ENCODE peak calls at places on chromosomes 12 and 14, in four cellular contexts. J is IMR-90, Q is stomach, A is lower leg skin. S is an unnamed sample.

GRCh38 chr12:29043069-29043468 is 106.0 kb upstream of the FAR2 start:
- DNase-seq in Q (no peak), J (peak), A (no peak), S (no peak)

GRCh38 chr14:29317423-29317822 is 550.8 kb downstream of the FOXG1 start:
- DNase-seq in Q (no peak), J (no peak), A (no peak), S (no peak)

GRCh38 chr12:17459214-17459613 is 630.8 kb downstream of the RERGL start:
- DNase-seq in J (no peak), Q (no peak), A (no peak), S (no peak)

GRCh38 chr14:105076296-105076804 is 11.1 kb upstream of the GPR132 start:
- DNase-seq in J (no peak), A (no peak), Q (no peak), S (no peak)

GRCh38 chr14:52840916-52841315 is 49.5 kb upstream of the GNPNAT1 start:
- DNase-seq in A (peak), J (peak), Q (no peak), S (no peak)

GRCh38 chr12:99619389-99620158 is 28.0 kb upstream of the GARIN6 start:
- DNase-seq in J (peak), A (no peak), Q (no peak), S (peak)

GRCh38 chr12:118015944-118016343 is 559 bp upstream of the RFC5 start:
- DNase-seq in A (no peak), Q (no peak), J (no peak), S (no peak)

GRCh38 chr14:70924521-70924920 is 17.3 kb downstream of the PCNX1 start:
- DNase-seq in A (no peak), J (no peak), Q (no peak), S (no peak)

GRCh38 chr12:100391856-100392255 is 35.0 kb downstream of the SLC17A8 start:
- DNase-seq in Q (peak), A (no peak), J (no peak), S (peak)

GRCh38 chr14:103533137-103533998 is 4.4 kb downstream of the TRMT61A start:
- DNase-seq in J (no peak), A (no peak), Q (no peak), S (no peak)

GRCh38 chr12:132210223-132211055 is 66.2 kb downstream of the NOC4L start:
- DNase-seq in Q (no peak), J (no peak), A (no peak), S (no peak)

GRCh38 chr12:124588689-124589318 is 21.4 kb upstream of the NCOR2 start:
- DNase-seq in J (peak), A (peak), Q (no peak), S (no peak)

GRCh38 chr12:68497112-68497511 is 113.6 kb upstream of the RAP1B start:
- DNase-seq in Q (no peak), A (no peak), J (no peak), S (no peak)

GRCh38 chr12:124853781-124854636 is 9.7 kb downstream of the SCARB1 start:
- DNase-seq in J (no peak), Q (no peak), A (no peak), S (no peak)

GRCh38 chr14:91892918-91893527 is 25.7 kb upstream of the TC2N start:
- DNase-seq in A (no peak), J (no peak), Q (no peak), S (peak)

GRCh38 chr14:52241102-52241793 is 26.2 kb upstream of the PTGDR start:
- DNase-seq in A (no peak), Q (no peak), J (peak), S (no peak)

GRCh38 chr12:75526655-75527511 is 15.5 kb upstream of the KRR1 start:
- DNase-seq in Q (no peak), A (no peak), J (peak), S (peak)

GRCh38 chr12:52903855-52904508 is 894 bp downstream of the KRT8 start:
- DNase-seq in J (no peak), Q (peak), A (no peak), S (no peak)

GRCh38 chr12:54749191-54749818 is 101.1 kb upstream of the DCD start:
- DNase-seq in A (no peak), Q (no peak), J (peak), S (peak)

GRCh38 chr14:39203659-39204606 is 28.9 kb downstream of the PNN start:
- DNase-seq in Q (peak), A (no peak), J (no peak), S (peak)

GRCh38 chr12:2306686-2307249 is 254.0 kb downstream of the CACNA1C start:
- DNase-seq in Q (no peak), A (no peak), J (no peak), S (no peak)

GRCh38 chr14:73026243-73026844 is 562 bp downstream of the ZFYVE1 start:
- DNase-seq in J (no peak), A (no peak), Q (no peak), S (peak)

GRCh38 chr12:121033625-121034349 is 5.3 kb downstream of the OASL start:
- DNase-seq in A (no peak), J (no peak), Q (peak), S (no peak)

GRCh38 chr12:112836736-112837628 is 45.4 kb downstream of the RPH3A start:
- DNase-seq in J (no peak), Q (no peak), A (peak), S (no peak)

GRCh38 chr14:67186789-67187188 is 2.5 kb upstream of the GARIN2 start:
- DNase-seq in J (peak), Q (no peak), A (no peak), S (no peak)

GRCh38 chr12:53219116-53219955 is 12.3 kb upstream of the ITGB7 start:
- DNase-seq in Q (no peak), J (peak), A (no peak), S (no peak)

GRCh38 chr12:83827860-83828259 is 1084.7 kb downstream of the SLC6A15 start:
- DNase-seq in Q (no peak), A (no peak), J (no peak), S (no peak)

GRCh38 chr14:100072783-100073346 is 7.6 kb downstream of the EVL start:
- DNase-seq in A (no peak), Q (peak), J (no peak), S (peak)

DNA sequence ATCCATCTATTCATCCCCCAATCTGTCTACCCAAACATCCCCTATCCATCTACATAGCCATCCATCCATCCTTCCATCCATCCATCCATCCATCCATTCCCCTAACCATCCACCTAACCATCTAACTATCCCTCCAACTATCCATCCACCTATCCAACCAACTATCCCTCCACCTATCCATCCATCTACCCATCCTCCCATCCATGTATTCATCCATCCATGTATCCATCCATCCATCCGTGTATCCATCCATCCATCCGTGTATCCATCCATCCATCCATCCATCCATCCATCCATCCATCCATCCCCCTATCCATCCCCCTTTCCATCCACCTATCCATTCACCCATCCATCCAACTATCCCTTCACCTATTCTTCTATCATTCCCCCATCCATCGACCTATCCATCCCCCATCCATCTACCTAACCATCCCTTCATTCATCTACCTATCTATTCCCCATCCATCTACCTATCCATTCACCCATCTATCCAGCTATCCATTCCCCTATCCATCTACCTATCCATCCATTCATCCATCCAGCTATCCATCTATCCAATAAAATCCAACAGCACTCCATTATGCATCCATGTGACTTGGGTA is 131.7 kb downstream of the VRK1 start:
- DNase-seq in A (no peak), Q (no peak), J (no peak), S (no peak)
- TF ChIP-seq POLR2A in A (no peak), Q (no peak), J (no peak), S (no peak)

GRCh38 chr12:109261087-109261486 is 48.0 kb downstream of the FOXN4 start:
- DNase-seq in A (no peak), Q (no peak), J (no peak), S (no peak)
- TF ChIP-seq POLR2A in A (no peak), Q (no peak), J (no peak), S (no peak)

DNA sequence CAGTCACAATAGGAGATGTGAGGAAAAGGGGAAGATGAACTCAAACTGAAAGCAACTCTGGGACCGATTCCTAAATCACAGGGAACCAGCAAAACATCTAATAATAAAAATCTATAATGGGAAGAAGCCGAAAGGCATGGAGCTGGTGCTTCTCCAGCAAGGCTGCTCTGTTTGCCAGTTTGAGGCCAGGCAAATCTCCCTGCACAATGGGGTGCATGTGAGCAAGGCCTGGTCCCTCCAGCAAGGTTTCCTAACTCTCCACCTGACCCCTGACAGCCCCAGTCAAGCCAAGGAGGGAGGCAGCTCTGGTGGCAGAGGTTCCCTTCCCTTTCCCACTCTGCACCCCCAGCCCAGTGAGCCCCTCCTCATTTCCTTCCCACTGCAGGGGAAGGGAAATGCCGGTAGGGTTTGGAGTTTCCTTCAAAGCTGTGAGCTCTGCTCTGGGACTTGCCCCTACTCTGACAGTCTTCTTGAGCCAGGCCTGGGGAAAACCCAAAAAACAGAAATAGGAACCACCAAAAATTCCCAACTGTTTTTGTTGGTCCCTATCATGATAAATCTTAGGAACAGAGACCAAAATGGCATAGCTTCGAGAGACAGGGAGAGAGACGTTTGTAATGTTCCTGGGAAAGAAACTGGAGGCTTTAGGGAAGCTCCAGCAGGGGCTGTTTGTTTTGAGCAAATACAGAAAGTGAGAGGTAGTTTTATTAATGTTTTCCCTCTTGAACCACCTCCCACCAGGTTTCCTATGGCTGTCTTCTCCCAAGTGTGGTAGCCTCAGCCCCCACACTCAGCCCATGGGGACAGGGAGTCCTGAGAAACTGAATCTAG is 34.6 kb downstream of the FMNL3 start:
- DNase-seq in J (no peak), Q (no peak), A (no peak), S (no peak)
- TF ChIP-seq POLR2A in J (no peak), Q (no peak), A (no peak), S (no peak)

GRCh38 chr12:104615048-104615561 is 158.4 kb downstream of the CHST11 start:
- DNase-seq in J (no peak), A (peak), Q (no peak), S (no peak)
- TF ChIP-seq POLR2A in J (no peak), A (no peak), Q (no peak), S (no peak)

GRCh38 chr12:122111070-122111750 is 32.7 kb downstream of the MLXIP start:
- DNase-seq in Q (no peak), A (no peak), J (no peak), S (peak)
- TF ChIP-seq POLR2A in Q (no peak), A (no peak), J (no peak), S (no peak)

GRCh38 chr12:77439749-77440148 is 374.4 kb upstream of the E2F7 start:
- DNase-seq in A (no peak), J (no peak), Q (no peak), S (no peak)
- TF ChIP-seq POLR2A in A (no peak), J (no peak), Q (no peak), S (no peak)

GRCh38 chr12:39619316-39619659 is 315 bp downstream of the ABCD2 start:
- DNase-seq in Q (no peak), A (no peak), J (no peak), S (no peak)
- TF ChIP-seq POLR2A in Q (no peak), A (no peak), J (no peak), S (no peak)

GRCh38 chr14:65179918-65180724 is 77.8 kb upstream of the MAX start:
- DNase-seq in J (peak), A (peak), Q (peak), S (no peak)
- TF ChIP-seq POLR2A in J (no peak), A (no peak), Q (no peak), S (no peak)

DNA sequence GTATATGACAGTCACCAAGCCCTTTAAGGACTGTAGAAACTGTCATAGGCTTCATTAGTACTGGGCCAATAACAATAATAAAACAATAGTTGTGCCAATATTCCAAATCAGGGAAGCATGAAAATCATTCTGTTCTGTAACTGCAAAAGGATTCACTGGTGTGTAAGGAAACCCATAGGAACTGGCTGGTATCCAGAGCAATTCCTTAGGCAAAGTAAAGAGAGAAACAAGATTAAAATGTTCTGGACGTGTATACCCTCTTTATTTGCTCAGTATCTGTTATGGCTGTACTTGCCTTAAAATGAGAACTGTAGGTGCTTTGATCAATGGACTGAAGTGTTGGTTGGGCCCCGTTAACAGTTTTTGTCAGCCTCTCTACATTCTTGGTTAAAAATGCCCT is 72.4 kb upstream of the STAC3 start:
- DNase-seq in J (no peak), Q (no peak), A (no peak), S (no peak)
- TF ChIP-seq POLR2A in J (no peak), Q (no peak), A (no peak), S (no peak)

S was measured in erythroblast.